ENCODE peak calls at places on chromosomes 1 and 21, in five cellular contexts. I is GM23338, F is myocyte, H is psoas muscle, T is Ammon's horn. C is an unnamed sample.

GRCh38 chr1:229025576-229025975 is 245.3 kb upstream of the RAB4A start:
- DNase-seq in I (no peak), F (no peak), H (no peak), T (no peak), C (no peak)

GRCh38 chr1:17230671-17231310 is 18.1 kb upstream of the PADI3 start:
- DNase-seq in I (no peak), F (no peak), H (no peak), T (no peak), C (no peak)

GRCh38 chr1:25804244-25804963 is 4.4 kb downstream of the SELENON start:
- DNase-seq in I (no peak), F (peak; percentile 33), H (no peak), T (no peak), C (no peak)

GRCh38 chr21:31780944-31781343 is 49.0 kb upstream of the SCAF4 start:
- DNase-seq in I (peak; percentile 21), F (no peak), H (no peak), T (no peak), C (peak; percentile 7)

GRCh38 chr21:32021319-32022027 is 148.7 kb downstream of the HUNK start:
- DNase-seq in I (no peak), F (no peak), H (peak; percentile 24), T (peak; percentile 43), C (no peak)

GRCh38 chr1:93620841-93621210 is 60.8 kb downstream of the BCAR3 start:
- DNase-seq in I (peak; percentile 55), F (no peak), H (no peak), T (no peak), C (no peak)

GRCh38 chr1:195897072-195897471 is 711.2 kb downstream of the KCNT2 start:
- DNase-seq in I (peak; percentile 49), F (no peak), H (no peak), T (no peak), C (no peak)

GRCh38 chr21:32426592-32427051 is 14.1 kb downstream of the EVA1C start:
- DNase-seq in I (no peak), F (no peak), H (no peak), T (peak; percentile 73), C (no peak)

GRCh38 chr1:226157761-226158316 is 28.7 kb downstream of the ACBD3 start:
- DNase-seq in I (no peak), F (no peak), H (no peak), T (no peak), C (no peak)

GRCh38 chr1:227401562-227402342 is 83.5 kb upstream of the CDC42BPA start:
- DNase-seq in I (no peak), F (no peak), H (no peak), T (no peak), C (no peak)

GRCh38 chr1:15758537-15758936 is at the start of gene FBLIM1:
- DNase-seq in I (peak; percentile 88), F (no peak), H (no peak), T (no peak), C (no peak)

GRCh38 chr1:109314805-109315204 is 8.0 kb upstream of the MYBPHL start:
- DNase-seq in I (no peak), F (peak; percentile 54), H (no peak), T (no peak), C (no peak)

GRCh38 chr1:85278853-85279314 is 2.5 kb upstream of the BCL10 start:
- DNase-seq in I (no peak), F (peak; percentile 83), H (no peak), T (peak; percentile 25), C (peak; percentile 80)

GRCh38 chr1:17672226-17672625 is 82.9 kb upstream of the ACTL8 start:
- DNase-seq in I (peak; percentile 35), F (no peak), H (no peak), T (no peak), C (no peak)

GRCh38 chr1:87151500-87152421 is 176.9 kb upstream of the LMO4 start:
- DNase-seq in I (peak; percentile 90), F (peak; percentile 57), H (peak; percentile 73), T (peak; percentile 64), C (no peak)

GRCh38 chr1:200035397-200035955 is 8.0 kb downstream of the NR5A2 start:
- DNase-seq in I (peak; percentile 69), F (no peak), H (no peak), T (no peak), C (no peak)

C was measured in Caki2.